ENCODE peak calls at places on chromosomes 11 and 22, in eight cellular contexts. One of them, this sample, is unnamed.

GRCh38 chr22:39282642-39283311 is 36.6 kb downstream of the RPL3 start:
- DNase-seq in lung: no peak
- DNase-seq in stimulated activated CD4-positive, alpha-beta T cell treated with anti-CD3 and anti-CD28 coated beads, Interleukin-2, amount 100 ng/mL, for 24 hours: no peak
- DNase-seq in activated CD4-positive, alpha-beta T cell treated with anti-CD3 and anti-CD28 coated beads for 1 hour: no peak
- DNase-seq in GM13977: no peak
- DNase-seq in activated CD8-positive, alpha-beta T cell treated with anti-CD3 and anti-CD28 coated beads for 36 hours: no peak
- DNase-seq in gastrocnemius medialis: peak; percentile 65
- DNase-seq in RCC 7860: peak; percentile 85
- DNase-seq in this sample: no peak

GRCh38 chr11:57341250-57341808 is 3.2 kb downstream of the P2RX3 start:
- DNase-seq in lung: no peak
- DNase-seq in stimulated activated CD4-positive, alpha-beta T cell treated with anti-CD3 and anti-CD28 coated beads, Interleukin-2, amount 100 ng/mL, for 24 hours: no peak
- DNase-seq in activated CD4-positive, alpha-beta T cell treated with anti-CD3 and anti-CD28 coated beads for 1 hour: no peak
- DNase-seq in GM13977: no peak
- DNase-seq in activated CD8-positive, alpha-beta T cell treated with anti-CD3 and anti-CD28 coated beads for 36 hours: peak; percentile 16
- DNase-seq in gastrocnemius medialis: no peak
- DNase-seq in RCC 7860: no peak
- DNase-seq in this sample: no peak

GRCh38 chr11:126753990-126754389 is 246.6 kb downstream of the KIRREL3 start:
- DNase-seq in lung: no peak
- DNase-seq in stimulated activated CD4-positive, alpha-beta T cell treated with anti-CD3 and anti-CD28 coated beads, Interleukin-2, amount 100 ng/mL, for 24 hours: no peak
- DNase-seq in activated CD4-positive, alpha-beta T cell treated with anti-CD3 and anti-CD28 coated beads for 1 hour: no peak
- DNase-seq in GM13977: no peak
- DNase-seq in activated CD8-positive, alpha-beta T cell treated with anti-CD3 and anti-CD28 coated beads for 36 hours: no peak
- DNase-seq in gastrocnemius medialis: no peak
- DNase-seq in RCC 7860: no peak
- DNase-seq in this sample: no peak

GRCh38 chr22:29043906-29044575 is 17.6 kb downstream of the C22orf31 start:
- DNase-seq in lung: no peak
- DNase-seq in stimulated activated CD4-positive, alpha-beta T cell treated with anti-CD3 and anti-CD28 coated beads, Interleukin-2, amount 100 ng/mL, for 24 hours: no peak
- DNase-seq in activated CD4-positive, alpha-beta T cell treated with anti-CD3 and anti-CD28 coated beads for 1 hour: no peak
- DNase-seq in GM13977: no peak
- DNase-seq in activated CD8-positive, alpha-beta T cell treated with anti-CD3 and anti-CD28 coated beads for 36 hours: no peak
- DNase-seq in gastrocnemius medialis: no peak
- DNase-seq in RCC 7860: peak; percentile 36
- DNase-seq in this sample: peak; percentile 76

GRCh38 chr22:49368976-49369725 is 458.5 kb downstream of the BRD1 start:
- DNase-seq in lung: peak; percentile 26
- DNase-seq in stimulated activated CD4-positive, alpha-beta T cell treated with anti-CD3 and anti-CD28 coated beads, Interleukin-2, amount 100 ng/mL, for 24 hours: no peak
- DNase-seq in activated CD4-positive, alpha-beta T cell treated with anti-CD3 and anti-CD28 coated beads for 1 hour: no peak
- DNase-seq in GM13977: no peak
- DNase-seq in activated CD8-positive, alpha-beta T cell treated with anti-CD3 and anti-CD28 coated beads for 36 hours: no peak
- DNase-seq in gastrocnemius medialis: no peak
- DNase-seq in RCC 7860: no peak
- DNase-seq in this sample: no peak

GRCh38 chr11:83599066-83599465 is 312.9 kb upstream of the CCDC90B start:
- DNase-seq in lung: no peak
- DNase-seq in stimulated activated CD4-positive, alpha-beta T cell treated with anti-CD3 and anti-CD28 coated beads, Interleukin-2, amount 100 ng/mL, for 24 hours: no peak
- DNase-seq in activated CD4-positive, alpha-beta T cell treated with anti-CD3 and anti-CD28 coated beads for 1 hour: no peak
- DNase-seq in GM13977: no peak
- DNase-seq in activated CD8-positive, alpha-beta T cell treated with anti-CD3 and anti-CD28 coated beads for 36 hours: no peak
- DNase-seq in gastrocnemius medialis: no peak
- DNase-seq in RCC 7860: no peak
- DNase-seq in this sample: no peak

GRCh38 chr11:129643031-129643721 is 172.5 kb upstream of the TMEM45B start:
- DNase-seq in lung: peak; percentile 41
- DNase-seq in stimulated activated CD4-positive, alpha-beta T cell treated with anti-CD3 and anti-CD28 coated beads, Interleukin-2, amount 100 ng/mL, for 24 hours: peak; percentile 21
- DNase-seq in activated CD4-positive, alpha-beta T cell treated with anti-CD3 and anti-CD28 coated beads for 1 hour: no peak
- DNase-seq in GM13977: no peak
- DNase-seq in activated CD8-positive, alpha-beta T cell treated with anti-CD3 and anti-CD28 coated beads for 36 hours: peak; percentile 21
- DNase-seq in gastrocnemius medialis: peak; percentile 20
- DNase-seq in RCC 7860: peak; percentile 72
- DNase-seq in this sample: no peak

GRCh38 chr11:12876988-12877387 is 132.1 kb upstream of the RASSF10 start:
- DNase-seq in lung: no peak
- DNase-seq in stimulated activated CD4-positive, alpha-beta T cell treated with anti-CD3 and anti-CD28 coated beads, Interleukin-2, amount 100 ng/mL, for 24 hours: no peak
- DNase-seq in activated CD4-positive, alpha-beta T cell treated with anti-CD3 and anti-CD28 coated beads for 1 hour: no peak
- DNase-seq in GM13977: no peak
- DNase-seq in activated CD8-positive, alpha-beta T cell treated with anti-CD3 and anti-CD28 coated beads for 36 hours: no peak
- DNase-seq in gastrocnemius medialis: no peak
- DNase-seq in RCC 7860: no peak
- DNase-seq in this sample: no peak

GRCh38 chr11:109423114-109423859 is 1.3 kb downstream of the C11orf87 start:
- DNase-seq in lung: no peak
- DNase-seq in stimulated activated CD4-positive, alpha-beta T cell treated with anti-CD3 and anti-CD28 coated beads, Interleukin-2, amount 100 ng/mL, for 24 hours: no peak
- DNase-seq in activated CD4-positive, alpha-beta T cell treated with anti-CD3 and anti-CD28 coated beads for 1 hour: no peak
- DNase-seq in GM13977: peak; percentile 21
- DNase-seq in activated CD8-positive, alpha-beta T cell treated with anti-CD3 and anti-CD28 coated beads for 36 hours: peak; percentile 2
- DNase-seq in gastrocnemius medialis: no peak
- DNase-seq in RCC 7860: no peak
- DNase-seq in this sample: peak; percentile 13

GRCh38 chr22:29311468-29312217 is 3.9 kb downstream of the RASL10A start:
- DNase-seq in lung: no peak
- DNase-seq in stimulated activated CD4-positive, alpha-beta T cell treated with anti-CD3 and anti-CD28 coated beads, Interleukin-2, amount 100 ng/mL, for 24 hours: no peak
- DNase-seq in activated CD4-positive, alpha-beta T cell treated with anti-CD3 and anti-CD28 coated beads for 1 hour: no peak
- DNase-seq in GM13977: no peak
- DNase-seq in activated CD8-positive, alpha-beta T cell treated with anti-CD3 and anti-CD28 coated beads for 36 hours: no peak
- DNase-seq in gastrocnemius medialis: peak; percentile 19
- DNase-seq in RCC 7860: no peak
- DNase-seq in this sample: peak; percentile 24

GRCh38 chr11:62922653-62923371 is 1.6 kb upstream of the CHRM1 start:
- DNase-seq in lung: no peak
- DNase-seq in stimulated activated CD4-positive, alpha-beta T cell treated with anti-CD3 and anti-CD28 coated beads, Interleukin-2, amount 100 ng/mL, for 24 hours: peak; percentile 61
- DNase-seq in activated CD4-positive, alpha-beta T cell treated with anti-CD3 and anti-CD28 coated beads for 1 hour: no peak
- DNase-seq in GM13977: peak; percentile 75
- DNase-seq in activated CD8-positive, alpha-beta T cell treated with anti-CD3 and anti-CD28 coated beads for 36 hours: peak; percentile 84
- DNase-seq in gastrocnemius medialis: no peak
- DNase-seq in RCC 7860: no peak
- DNase-seq in this sample: peak; percentile 30

GRCh38 chr22:26817926-26818325 is 160.5 kb downstream of the MIAT start:
- DNase-seq in lung: no peak
- DNase-seq in stimulated activated CD4-positive, alpha-beta T cell treated with anti-CD3 and anti-CD28 coated beads, Interleukin-2, amount 100 ng/mL, for 24 hours: no peak
- DNase-seq in activated CD4-positive, alpha-beta T cell treated with anti-CD3 and anti-CD28 coated beads for 1 hour: no peak
- DNase-seq in GM13977: no peak
- DNase-seq in activated CD8-positive, alpha-beta T cell treated with anti-CD3 and anti-CD28 coated beads for 36 hours: no peak
- DNase-seq in gastrocnemius medialis: no peak
- DNase-seq in RCC 7860: no peak
- DNase-seq in this sample: no peak

GRCh38 chr11:73269353-73270088 is 2.6 kb upstream of the P2RY6 start:
- DNase-seq in lung: no peak
- DNase-seq in stimulated activated CD4-positive, alpha-beta T cell treated with anti-CD3 and anti-CD28 coated beads, Interleukin-2, amount 100 ng/mL, for 24 hours: no peak
- DNase-seq in activated CD4-positive, alpha-beta T cell treated with anti-CD3 and anti-CD28 coated beads for 1 hour: no peak
- DNase-seq in GM13977: no peak
- DNase-seq in activated CD8-positive, alpha-beta T cell treated with anti-CD3 and anti-CD28 coated beads for 36 hours: no peak
- DNase-seq in gastrocnemius medialis: peak; percentile 7
- DNase-seq in RCC 7860: no peak
- DNase-seq in this sample: no peak

GRCh38 chr11:19201737-19202605 is at the start of gene CSRP3:
- DNase-seq in lung: no peak
- DNase-seq in stimulated activated CD4-positive, alpha-beta T cell treated with anti-CD3 and anti-CD28 coated beads, Interleukin-2, amount 100 ng/mL, for 24 hours: no peak
- DNase-seq in activated CD4-positive, alpha-beta T cell treated with anti-CD3 and anti-CD28 coated beads for 1 hour: no peak
- DNase-seq in GM13977: no peak
- DNase-seq in activated CD8-positive, alpha-beta T cell treated with anti-CD3 and anti-CD28 coated beads for 36 hours: no peak
- DNase-seq in gastrocnemius medialis: peak; percentile 84
- DNase-seq in RCC 7860: no peak
- DNase-seq in this sample: no peak

GRCh38 chr11:119478711-119479285 is 55.8 kb upstream of the THY1 start:
- DNase-seq in lung: no peak
- DNase-seq in stimulated activated CD4-positive, alpha-beta T cell treated with anti-CD3 and anti-CD28 coated beads, Interleukin-2, amount 100 ng/mL, for 24 hours: no peak
- DNase-seq in activated CD4-positive, alpha-beta T cell treated with anti-CD3 and anti-CD28 coated beads for 1 hour: no peak
- DNase-seq in GM13977: no peak
- DNase-seq in activated CD8-positive, alpha-beta T cell treated with anti-CD3 and anti-CD28 coated beads for 36 hours: no peak
- DNase-seq in gastrocnemius medialis: no peak
- DNase-seq in RCC 7860: no peak
- DNase-seq in this sample: no peak

GRCh38 chr22:40432625-40433024 is 62.2 kb downstream of the SGSM3 start:
- DNase-seq in lung: no peak
- DNase-seq in stimulated activated CD4-positive, alpha-beta T cell treated with anti-CD3 and anti-CD28 coated beads, Interleukin-2, amount 100 ng/mL, for 24 hours: no peak
- DNase-seq in activated CD4-positive, alpha-beta T cell treated with anti-CD3 and anti-CD28 coated beads for 1 hour: no peak
- DNase-seq in GM13977: no peak
- DNase-seq in activated CD8-positive, alpha-beta T cell treated with anti-CD3 and anti-CD28 coated beads for 36 hours: no peak
- DNase-seq in gastrocnemius medialis: no peak
- DNase-seq in RCC 7860: no peak
- DNase-seq in this sample: no peak

GRCh38 chr22:36088292-36088691 is 59.7 kb upstream of the RBFOX2 start:
- DNase-seq in lung: no peak
- DNase-seq in stimulated activated CD4-positive, alpha-beta T cell treated with anti-CD3 and anti-CD28 coated beads, Interleukin-2, amount 100 ng/mL, for 24 hours: no peak
- DNase-seq in activated CD4-positive, alpha-beta T cell treated with anti-CD3 and anti-CD28 coated beads for 1 hour: no peak
- DNase-seq in GM13977: no peak
- DNase-seq in activated CD8-positive, alpha-beta T cell treated with anti-CD3 and anti-CD28 coated beads for 36 hours: no peak
- DNase-seq in gastrocnemius medialis: no peak
- DNase-seq in RCC 7860: no peak
- DNase-seq in this sample: no peak

GRCh38 chr11:113615098-113615497 is 91.0 kb downstream of the TMPRSS5 start:
- DNase-seq in lung: no peak
- DNase-seq in stimulated activated CD4-positive, alpha-beta T cell treated with anti-CD3 and anti-CD28 coated beads, Interleukin-2, amount 100 ng/mL, for 24 hours: no peak
- DNase-seq in activated CD4-positive, alpha-beta T cell treated with anti-CD3 and anti-CD28 coated beads for 1 hour: no peak
- DNase-seq in GM13977: no peak
- DNase-seq in activated CD8-positive, alpha-beta T cell treated with anti-CD3 and anti-CD28 coated beads for 36 hours: no peak
- DNase-seq in gastrocnemius medialis: no peak
- DNase-seq in RCC 7860: no peak
- DNase-seq in this sample: no peak

GRCh38 chr11:134373591-134374052 is 38.4 kb downstream of the B3GAT1 start:
- DNase-seq in lung: no peak
- DNase-seq in stimulated activated CD4-positive, alpha-beta T cell treated with anti-CD3 and anti-CD28 coated beads, Interleukin-2, amount 100 ng/mL, for 24 hours: no peak
- DNase-seq in activated CD4-positive, alpha-beta T cell treated with anti-CD3 and anti-CD28 coated beads for 1 hour: no peak
- DNase-seq in GM13977: no peak
- DNase-seq in activated CD8-positive, alpha-beta T cell treated with anti-CD3 and anti-CD28 coated beads for 36 hours: no peak
- DNase-seq in gastrocnemius medialis: no peak
- DNase-seq in RCC 7860: no peak
- DNase-seq in this sample: no peak

GRCh38 chr11:2750101-2750509 is 50.3 kb upstream of the KCNQ1OT1 start:
- DNase-seq in lung: no peak
- DNase-seq in stimulated activated CD4-positive, alpha-beta T cell treated with anti-CD3 and anti-CD28 coated beads, Interleukin-2, amount 100 ng/mL, for 24 hours: no peak
- DNase-seq in activated CD4-positive, alpha-beta T cell treated with anti-CD3 and anti-CD28 coated beads for 1 hour: no peak
- DNase-seq in GM13977: no peak
- DNase-seq in activated CD8-positive, alpha-beta T cell treated with anti-CD3 and anti-CD28 coated beads for 36 hours: no peak
- DNase-seq in gastrocnemius medialis: no peak
- DNase-seq in RCC 7860: no peak
- DNase-seq in this sample: no peak

GRCh38 chr22:28019360-28019759 is 100.3 kb upstream of the PITPNB start:
- DNase-seq in lung: no peak
- DNase-seq in stimulated activated CD4-positive, alpha-beta T cell treated with anti-CD3 and anti-CD28 coated beads, Interleukin-2, amount 100 ng/mL, for 24 hours: no peak
- DNase-seq in activated CD4-positive, alpha-beta T cell treated with anti-CD3 and anti-CD28 coated beads for 1 hour: no peak
- DNase-seq in GM13977: no peak
- DNase-seq in activated CD8-positive, alpha-beta T cell treated with anti-CD3 and anti-CD28 coated beads for 36 hours: peak; percentile 31
- DNase-seq in gastrocnemius medialis: peak; percentile 96
- DNase-seq in RCC 7860: peak; percentile 71
- DNase-seq in this sample: no peak

GRCh38 chr11:102061276-102061675 is 14.0 kb downstream of the CFAP300 start:
- DNase-seq in lung: no peak
- DNase-seq in stimulated activated CD4-positive, alpha-beta T cell treated with anti-CD3 and anti-CD28 coated beads, Interleukin-2, amount 100 ng/mL, for 24 hours: no peak
- DNase-seq in activated CD4-positive, alpha-beta T cell treated with anti-CD3 and anti-CD28 coated beads for 1 hour: no peak
- DNase-seq in GM13977: no peak
- DNase-seq in activated CD8-positive, alpha-beta T cell treated with anti-CD3 and anti-CD28 coated beads for 36 hours: no peak
- DNase-seq in gastrocnemius medialis: no peak
- DNase-seq in RCC 7860: no peak
- DNase-seq in this sample: peak; percentile 36

GRCh38 chr11:36092314-36093030 is 148.6 kb downstream of the LDLRAD3 start:
- DNase-seq in lung: no peak
- DNase-seq in stimulated activated CD4-positive, alpha-beta T cell treated with anti-CD3 and anti-CD28 coated beads, Interleukin-2, amount 100 ng/mL, for 24 hours: no peak
- DNase-seq in activated CD4-positive, alpha-beta T cell treated with anti-CD3 and anti-CD28 coated beads for 1 hour: no peak
- DNase-seq in GM13977: no peak
- DNase-seq in activated CD8-positive, alpha-beta T cell treated with anti-CD3 and anti-CD28 coated beads for 36 hours: no peak
- DNase-seq in gastrocnemius medialis: no peak
- DNase-seq in RCC 7860: no peak
- DNase-seq in this sample: no peak

GRCh38 chr11:112806256-112806655 is 155.0 kb upstream of the NCAM1 start:
- DNase-seq in lung: no peak
- DNase-seq in stimulated activated CD4-positive, alpha-beta T cell treated with anti-CD3 and anti-CD28 coated beads, Interleukin-2, amount 100 ng/mL, for 24 hours: no peak
- DNase-seq in activated CD4-positive, alpha-beta T cell treated with anti-CD3 and anti-CD28 coated beads for 1 hour: no peak
- DNase-seq in GM13977: no peak
- DNase-seq in activated CD8-positive, alpha-beta T cell treated with anti-CD3 and anti-CD28 coated beads for 36 hours: no peak
- DNase-seq in gastrocnemius medialis: no peak
- DNase-seq in RCC 7860: no peak
- DNase-seq in this sample: no peak

This sample was measured in cardiac muscle cell.